ENCODE peak calls at places on chromosomes 13 and 19, in six cellular contexts. S is mesendoderm, Z is IMR-90, G is H1, X is neuronal stem cell, D is trophoblast cell. E is an unnamed sample.

GRCh38 chr19:6452899-6453298 is 6.7 kb downstream of the SLC25A23 start:
- DNase-seq in D (no peak), Z (no peak), X (no peak), G (no peak), S (no peak), E (no peak)

GRCh38 chr19:13215572-13216380 is 65.6 kb downstream of the IER2 start:
- DNase-seq in G (no peak), D (no peak), S (no peak), Z (no peak), X (no peak), E (no peak)

GRCh38 chr19:3440082-3440481 is 40.2 kb downstream of the SMIM24 start:
- DNase-seq in X (no peak), Z (no peak), D (peak; percentile 67), S (peak; percentile 74), G (no peak), E (peak; percentile 81)

GRCh38 chr19:15563325-15563794 is 51.7 kb upstream of the CYP4F8 start:
- DNase-seq in S (no peak), D (no peak), Z (no peak), X (no peak), G (no peak), E (peak; percentile 48)

GRCh38 chr19:3969435-3970312 is 1.2 kb downstream of the DAPK3 start:
- DNase-seq in Z (peak; percentile 82), D (peak; percentile 91), S (peak; percentile 89), X (peak; percentile 33), G (no peak), E (peak; percentile 81)

GRCh38 chr19:50488795-50489194 is 12.1 kb upstream of the GARIN5A start:
- DNase-seq in X (no peak), D (no peak), G (no peak), S (no peak), Z (no peak), E (no peak)

GRCh38 chr13:91375119-91375729 is 23.2 kb upstream of the GPC5 start:
- DNase-seq in Z (peak; percentile 8), G (no peak), X (no peak), D (peak; percentile 24), S (peak; percentile 37), E (no peak)

GRCh38 chr13:73622375-73622774 is 511.8 kb downstream of the KLF12 start:
- DNase-seq in G (no peak), D (no peak), X (no peak), S (no peak), Z (no peak), E (no peak)

GRCh38 chr19:29810504-29810871 is 1.3 kb upstream of the CCNE1 start:
- DNase-seq in S (no peak), D (no peak), X (no peak), Z (peak; percentile 33), G (no peak), E (no peak)

GRCh38 chr13:100209857-100210580 is 121.1 kb downstream of the PCCA start:
- DNase-seq in Z (peak; percentile 82), X (no peak), G (no peak), S (no peak), D (no peak), E (no peak)

GRCh38 chr19:56671613-56671994 is at the start of gene ZNF835:
- DNase-seq in X (peak; percentile 86), D (peak; percentile 95), Z (no peak), G (peak; percentile 83), S (peak; percentile 95), E (no peak)

GRCh38 chr19:41371541-41371940 is 4.8 kb upstream of the TMEM91 start:
- DNase-seq in Z (no peak), S (no peak), G (no peak), D (peak; percentile 82), X (no peak), E (no peak)

GRCh38 chr19:41373993-41374392 is 2.3 kb upstream of the TMEM91 start:
- DNase-seq in X (no peak), Z (peak; percentile 92), D (peak; percentile 60), G (no peak), S (no peak), E (no peak)

GRCh38 chr19:41376241-41376997 is at the start of gene TMEM91:
- DNase-seq in G (no peak), Z (no peak), X (no peak), D (peak; percentile 60), S (peak; percentile 63), E (peak; percentile 69)

GRCh38 chr19:41377977-41378707 is 1.8 kb downstream of the TMEM91 start:
- DNase-seq in X (no peak), S (peak; percentile 80), D (no peak), G (peak; percentile 33), Z (no peak), E (peak; percentile 73)

DNA sequence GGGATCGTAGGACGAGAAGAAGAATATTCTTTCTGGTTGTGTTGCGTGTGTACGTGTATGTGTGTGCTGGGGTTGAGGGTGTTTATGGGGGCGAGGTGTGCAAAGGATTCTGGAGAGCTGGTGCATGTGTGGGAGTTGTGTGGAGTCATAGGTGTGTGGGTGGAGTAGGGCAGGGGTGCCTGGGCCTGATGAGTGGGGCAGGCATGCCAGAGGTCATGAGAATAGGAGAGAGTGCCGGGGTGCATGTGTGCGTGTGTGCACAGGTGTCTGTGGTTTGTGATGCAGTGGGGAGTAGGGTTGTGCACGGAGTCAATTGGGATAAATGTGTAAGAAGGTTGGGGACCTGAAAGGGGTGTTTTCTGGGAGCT is 649 bp downstream of the TMEM91 start:
- DNase-seq in X (no peak), S (no peak), Z (no peak), D (no peak), G (no peak), E (no peak)
- H4K8ac ChIP-seq in X (no peak overlapping the region), S (no peak overlapping the region), Z (no peak overlapping the region), D (peak overlapping the region; percentile 75), G (no peak overlapping the region), E (no peak overlapping the region)

GRCh38 chr19:38664503-38665211 is 17.2 kb downstream of the ACTN4 start:
- DNase-seq in X (no peak), Z (no peak), S (peak; percentile 59), G (no peak), D (no peak), E (no peak)
- H4K8ac ChIP-seq in X (no peak overlapping the region), Z (peak overlapping the region; percentile 97), S (no peak overlapping the region), G (no peak overlapping the region), D (peak overlapping the region; percentile 24), E (no peak overlapping the region)

GRCh38 chr13:94329754-94330551 is 149.5 kb downstream of the DCT start:
- DNase-seq in X (no peak), S (no peak), Z (peak; percentile 95), D (peak; percentile 15), G (no peak), E (no peak)
- H4K8ac ChIP-seq in X (no peak overlapping the region), S (no peak overlapping the region), Z (peak overlapping the region; percentile 56), D (no peak overlapping the region), G (no peak overlapping the region), E (no peak overlapping the region)

DNA sequence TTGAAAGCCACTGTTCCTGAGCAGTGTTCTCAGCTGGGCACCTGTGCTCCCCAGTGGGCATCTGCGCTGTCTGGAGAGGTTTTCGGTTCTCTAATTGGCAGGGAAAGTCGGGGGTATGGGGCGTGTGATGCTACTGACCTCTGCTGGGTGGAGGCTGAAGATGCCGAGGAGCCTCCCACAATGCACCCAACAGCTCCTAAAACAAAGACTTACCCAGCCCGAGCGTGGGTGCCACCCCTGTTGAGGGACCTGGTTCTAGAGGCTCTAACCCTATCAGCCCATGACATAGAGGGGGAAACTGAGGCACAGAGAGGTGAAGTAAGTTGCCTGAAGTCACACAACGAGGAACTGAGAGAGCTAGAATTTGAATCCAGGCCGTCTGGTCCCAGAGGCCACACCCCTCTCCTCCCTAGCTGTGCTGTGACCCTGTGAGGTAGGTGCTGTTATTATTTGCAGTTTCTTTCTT is 2.3 kb downstream of the SPACA4 start:
- DNase-seq in Z (no peak), X (no peak), S (peak; percentile 68), G (no peak), D (no peak), E (peak; percentile 81)
- H4K8ac ChIP-seq in Z (peak overlapping the region; percentile 69), X (no peak overlapping the region), S (no peak overlapping the region), G (no peak overlapping the region), D (peak overlapping the region; percentile 42), E (no peak overlapping the region)

GRCh38 chr13:106535552-106536243 is at the start of gene EFNB2:
- DNase-seq in S (peak; percentile 97), Z (peak; percentile 88), D (peak; percentile 97), X (peak; percentile 94), G (peak; percentile 76), E (peak; percentile 93)
- H4K8ac ChIP-seq in S (no peak within 1 kb of the TSS), Z (no peak within 1 kb of the TSS), D (peak within 1 kb of the TSS; percentile 68), X (peak within 1 kb of the TSS; percentile 1), G (peak within 1 kb of the TSS; percentile 68), E (no peak within 1 kb of the TSS)

GRCh38 chr13:42807866-42808265 is 26.5 kb downstream of the FAM216B start:
- DNase-seq in S (no peak), D (no peak), G (no peak), Z (peak; percentile 76), X (no peak), E (no peak)
- H4K8ac ChIP-seq in S (no peak overlapping the region), D (no peak overlapping the region), G (no peak overlapping the region), Z (peak overlapping the region; percentile 39), X (no peak overlapping the region), E (no peak overlapping the region)

E was measured in H9.